ENCODE peak calls at places on chromosomes 11 and 22, in nine cellular contexts. M, E, C, F, Z, K, U, J and Q are unnamed samples.

GRCh38 chr11:17611049-17611448 is 64.0 kb downstream of the OTOG start:
- DNase-seq in M (no peak), U (no peak), J (no peak), C (no peak), K (no peak), E (peak), F (no peak), Z (no peak), Q (no peak)

GRCh38 chr11:8671242-8671641 is 11.2 kb downstream of the TRIM66 start:
- DNase-seq in U (peak), C (no peak), M (peak), F (no peak), K (peak), J (peak), Z (peak), E (peak), Q (no peak)

GRCh38 chr22:33513388-33514336 is 406.6 kb downstream of the LARGE1 start:
- DNase-seq in K (no peak), Z (no peak), C (no peak), E (no peak), J (no peak), F (no peak), U (no peak), M (no peak), Q (no peak)

GRCh38 chr22:50058338-50059184 is 463 bp upstream of the TTLL8 start:
- DNase-seq in M (no peak), U (no peak), E (peak), J (no peak), K (no peak), C (no peak), Z (no peak), F (no peak), Q (no peak)

GRCh38 chr11:78292109-78292803 is 103.5 kb downstream of the USP35 start:
- DNase-seq in U (no peak), J (no peak), K (no peak), M (no peak), Z (no peak), E (no peak), C (no peak), F (peak), Q (no peak)

GRCh38 chr11:78341841-78342240 is 75.8 kb downstream of the GAB2 start:
- DNase-seq in F (no peak), J (no peak), U (no peak), E (no peak), Z (no peak), M (no peak), K (no peak), C (no peak), Q (no peak)

GRCh38 chr11:64849600-64850356 is 5.3 kb upstream of the CDC42BPG start:
- DNase-seq in E (no peak), U (no peak), M (no peak), Z (no peak), C (no peak), F (no peak), K (peak), J (no peak), Q (no peak)

GRCh38 chr22:42673898-42674390 is 24.8 kb upstream of the CYB5R3 start:
- DNase-seq in M (no peak), Z (no peak), J (no peak), U (no peak), F (no peak), E (peak), C (no peak), K (no peak), Q (no peak)

GRCh38 chr22:29143848-29144785 is 61.6 kb upstream of the EMID1 start:
- DNase-seq in M (no peak), E (no peak), Z (no peak), C (no peak), J (no peak), F (no peak), U (no peak), K (no peak), Q (no peak)

GRCh38 chr11:86692317-86692716 is 19.9 kb upstream of the ME3 start:
- DNase-seq in J (no peak), M (no peak), K (no peak), F (no peak), E (no peak), U (no peak), Z (no peak), C (no peak), Q (no peak)

GRCh38 chr11:68690671-68691401 is 6.5 kb downstream of the GAL start:
- DNase-seq in C (no peak), F (peak), Z (no peak), J (no peak), U (no peak), K (no peak), E (peak), M (no peak), Q (no peak)

GRCh38 chr11:69425895-69426544 is 55.4 kb upstream of the LINC01488 start:
- DNase-seq in Z (no peak), C (no peak), E (no peak), K (no peak), J (no peak), M (no peak), U (no peak), F (peak), Q (no peak)

GRCh38 chr11:43987384-43988039 is 45.1 kb downstream of the C11orf96 start:
- DNase-seq in J (no peak), F (no peak), K (peak), Z (peak), C (no peak), U (peak), E (peak), M (no peak), Q (no peak)

GRCh38 chr11:99176430-99176829 is 155.7 kb downstream of the CNTN5 start:
- DNase-seq in M (no peak), Z (no peak), E (no peak), K (no peak), J (no peak), C (no peak), F (no peak), U (no peak), Q (no peak)

GRCh38 chr11:67238894-67239794 is 27.1 kb upstream of the GRK2 start:
- DNase-seq in K (no peak), M (no peak), J (no peak), U (no peak), E (peak), C (no peak), F (no peak), Z (no peak), Q (no peak)

GRCh38 chr11:72688929-72689328 is 14.7 kb upstream of the PDE2A start:
- DNase-seq in Z (no peak), F (no peak), E (no peak), J (no peak), M (no peak), U (no peak), C (no peak), K (no peak), Q (no peak)

GRCh38 chr11:69930081-69931059 is 111.2 kb upstream of the FGF3 start:
- DNase-seq in U (no peak), C (no peak), Z (no peak), E (no peak), F (no peak), J (peak), K (no peak), M (no peak), Q (no peak)

GRCh38 chr11:6670202-6670830 is 12.8 kb downstream of the MRPL17 start:
- DNase-seq in C (no peak), F (no peak), Z (no peak), K (no peak), E (no peak), M (no peak), J (no peak), U (no peak), Q (no peak)

GRCh38 chr11:57202282-57202681 is 20.5 kb downstream of the LRRC55 start:
- DNase-seq in E (no peak), U (no peak), C (no peak), F (no peak), Z (no peak), K (no peak), J (no peak), M (no peak), Q (no peak)

GRCh38 chr11:118896921-118897591 is 13.4 kb downstream of the CXCR5 start:
- DNase-seq in U (no peak), E (peak), C (no peak), Z (no peak), J (no peak), F (no peak), M (no peak), K (no peak), Q (no peak)